ENCODE peak calls at places on chromosome 14, in eight cellular contexts. K is HTR-8/SVneo, R is hepatocyte, X is H7, U is kidney tubule cell, I is pulmonary artery endothelial cell, W is COR-L47, B is HS-27A. F is an unnamed sample.

GRCh38 chr14:34911209-34912150 is 36.3 kb upstream of the BAZ1A start:
- DNase-seq in R (no peak), B (peak; percentile 66), X (no peak), U (peak; percentile 46), W (no peak), K (peak; percentile 19), I (no peak), F (no peak)

GRCh38 chr14:85565862-85566296 is 35.9 kb downstream of the FLRT2 start:
- DNase-seq in X (no peak), U (peak; percentile 75), I (peak; percentile 70), R (no peak), W (peak; percentile 4), K (no peak), B (no peak), F (no peak)

GRCh38 chr14:34699873-34700621 is 14.3 kb downstream of the CFL2 start:
- DNase-seq in K (peak; percentile 82), W (no peak), B (peak; percentile 95), I (peak; percentile 70), R (peak; percentile 58), U (peak; percentile 83), X (no peak), F (no peak)

GRCh38 chr14:38150075-38150474 is 57.6 kb upstream of the SSTR1 start:
- DNase-seq in X (no peak), U (no peak), W (no peak), B (no peak), K (no peak), I (no peak), R (no peak), F (no peak)

GRCh38 chr14:93085916-93086315 is 29.8 kb downstream of the ITPK1 start:
- DNase-seq in I (no peak), X (peak; percentile 84), R (no peak), W (no peak), U (peak; percentile 47), K (peak; percentile 62), B (no peak), F (no peak)

GRCh38 chr14:94544726-94545125 is 16.5 kb upstream of the SERPINA4 start:
- DNase-seq in U (no peak), I (no peak), K (no peak), X (peak; percentile 71), R (no peak), W (no peak), B (no peak), F (no peak)

GRCh38 chr14:34912182-34912581 is 37.0 kb upstream of the BAZ1A start:
- DNase-seq in W (no peak), X (no peak), B (no peak), U (no peak), K (no peak), R (no peak), I (no peak), F (no peak)

GRCh38 chr14:73457050-73457934 is 1.1 kb downstream of the NUMB start:
- DNase-seq in I (no peak), K (peak; percentile 55), R (peak; percentile 63), B (no peak), U (peak; percentile 62), W (no peak), X (peak; percentile 57), F (peak; percentile 68)

GRCh38 chr14:83047436-83047835 is 1513.8 kb upstream of the SEL1L start:
- DNase-seq in I (no peak), B (no peak), R (no peak), U (no peak), W (no peak), X (no peak), K (no peak), F (no peak)

GRCh38 chr14:99747167-99747566 is 46.0 kb upstream of the EML1 start:
- DNase-seq in B (no peak), R (no peak), X (no peak), W (no peak), U (no peak), K (no peak), I (no peak), F (no peak)

GRCh38 chr14:59356298-59356697 is 108.9 kb downstream of the GPR135 start:
- DNase-seq in K (no peak), W (no peak), I (no peak), R (no peak), U (no peak), X (no peak), B (no peak), F (no peak)

F was measured in sciatic nerve.